ENCODE peak calls at places on chromosome 18, in seven cellular contexts. W is stimulated activated naive B cell treated with anti-CD40 and anti-IgM and Interleukin-4, amounts not matched to agents 10 μg/mL and 1 μg/mL and 100 μg/mL, for 72 hours; T is M059J; U is GM13977; X is endothelial cell; E is cardiac fibroblast; I is Panc1. L is an unnamed sample.

GRCh38 chr18:58400337-58400885 is 228.5 kb downstream of the ALPK2 start:
- DNase-seq in I (no peak), W (no peak), U (no peak), X (no peak), T (no peak), E (peak; percentile 19), L (no peak)

GRCh38 chr18:58447342-58448190 is 181.3 kb downstream of the ALPK2 start:
- DNase-seq in W (no peak), T (no peak), I (no peak), X (no peak), E (no peak), U (no peak), L (no peak)

GRCh38 chr18:8478166-8478967 is 130.9 kb upstream of the RAB12 start:
- DNase-seq in U (peak; percentile 79), T (peak; percentile 37), I (peak; percentile 35), W (peak; percentile 52), X (peak; percentile 88), E (peak; percentile 62), L (peak; percentile 8)

GRCh38 chr18:76993573-76993972 is 139.0 kb downstream of the MBP start:
- DNase-seq in T (no peak), W (no peak), I (no peak), U (no peak), X (no peak), E (no peak), L (no peak)

GRCh38 chr18:66136039-66136438 is 385.2 kb downstream of the CDH7 start:
- DNase-seq in E (peak; percentile 54), U (no peak), T (no peak), I (no peak), W (no peak), X (no peak), L (no peak)

GRCh38 chr18:41395695-41396094 is 559.3 kb upstream of the PIK3C3 start:
- DNase-seq in W (no peak), E (peak; percentile 8), T (peak; percentile 44), U (no peak), X (no peak), I (no peak), L (no peak)

GRCh38 chr18:3525870-3526420 is 76.0 kb downstream of the TGIF1 start:
- DNase-seq in I (no peak), E (no peak), U (peak; percentile 54), X (no peak), W (peak; percentile 36), T (peak; percentile 51), L (no peak)

GRCh38 chr18:59109375-59109774 is 30.3 kb upstream of the SEC11C start:
- DNase-seq in U (no peak), E (no peak), W (no peak), I (no peak), X (no peak), T (no peak), L (no peak)

GRCh38 chr18:63162271-63163014 is 157.1 kb downstream of the BCL2 start:
- DNase-seq in W (peak; percentile 71), U (peak; percentile 62), I (no peak), E (no peak), T (no peak), X (no peak), L (peak; percentile 4)

GRCh38 chr18:78738076-78738690 is 241.4 kb upstream of the SALL3 start:
- DNase-seq in E (no peak), W (no peak), X (no peak), U (no peak), I (no peak), T (no peak), L (no peak)

GRCh38 chr18:12376034-12376717 is 851 bp downstream of the AFG3L2 start:
- DNase-seq in X (peak; percentile 10), I (no peak), U (no peak), E (peak; percentile 36), T (no peak), W (no peak), L (peak; percentile 33)

GRCh38 chr18:5237083-5237722 is 40.1 kb upstream of the AKAIN1 start:
- DNase-seq in T (peak; percentile 2), U (peak; percentile 4), W (no peak), I (peak; percentile 10), E (no peak), X (peak; percentile 3), L (peak; percentile 2)

L was measured in activated CD4-positive, CD25-positive, alpha-beta regulatory T cell.